ENCODE peak calls at places on chromosome 9, in seven cellular contexts. B is endodermal cell; K is cerebellar cortex; I is COR-L47; T is stimulated activated CD8-positive, alpha-beta memory T cell treated with anti-CD3 and anti-CD28 coated beads, Interleukin-2, amount 100 ng/mL, for 48 hours; J is activated T-cell treated with anti-CD3 and anti-CD28 coated beads, Interleukin-2, amount 50 U/mL, for 1 hour; L is cardiac fibroblast. X is an unnamed sample.

GRCh38 chr9:101465330-101465915 is 29.8 kb upstream of the ALDOB start:
- DNase-seq in T (no peak), J (no peak), K (peak), L (peak), I (peak), B (peak), X (peak)

GRCh38 chr9:114034176-114034575 is 43.9 kb downstream of the AMBP start:
- DNase-seq in L (no peak), I (no peak), B (peak), T (no peak), K (no peak), J (no peak), X (no peak)

GRCh38 chr9:17824191-17824926 is 245.5 kb downstream of the SH3GL2 start:
- DNase-seq in L (peak), T (no peak), K (peak), I (no peak), J (no peak), B (no peak), X (no peak)

GRCh38 chr9:92160786-92161185 is 45.6 kb upstream of the SPTLC1 start:
- DNase-seq in K (no peak), J (no peak), T (no peak), L (no peak), I (no peak), B (peak), X (peak)

GRCh38 chr9:136220017-136220729 is 15.2 kb upstream of the LHX3 start:
- DNase-seq in B (peak), L (peak), T (no peak), K (no peak), J (peak), I (no peak), X (no peak)

GRCh38 chr9:96620832-96621269 is 1.2 kb upstream of the CDC14B start:
- DNase-seq in J (no peak), L (peak), B (peak), I (no peak), T (no peak), K (peak), X (peak)

GRCh38 chr9:96148634-96149138 is 153.3 kb downstream of the HSD17B3 start:
- DNase-seq in B (no peak), T (no peak), I (no peak), J (no peak), K (no peak), L (no peak), X (no peak)

GRCh38 chr9:86470326-86470725 is 116.1 kb upstream of the TUT7 start:
- DNase-seq in B (no peak), I (no peak), L (peak), T (no peak), K (no peak), J (no peak), X (no peak)

GRCh38 chr9:13141629-13142028 is 137.9 kb downstream of the MPDZ start:
- DNase-seq in B (no peak), T (no peak), L (no peak), I (no peak), J (no peak), K (no peak), X (no peak)

GRCh38 chr9:130689937-130690700 is 3.5 kb upstream of the EXOSC2 start:
- DNase-seq in I (peak), T (no peak), K (peak), L (peak), B (peak), J (no peak), X (peak)

GRCh38 chr9:112037281-112038016 is 137.6 kb downstream of the SUSD1 start:
- DNase-seq in L (peak), K (peak), J (peak), B (peak), T (peak), I (no peak), X (no peak)

X was measured in ELF-1.